ENCODE peak calls at places on chromosomes 13 and 19, in four cellular contexts. One of them, this sample, is unnamed.

GRCh38 chr13:110819203-110820014 is 95.5 kb downstream of the ANKRD10 start:
- DNase-seq in HT-29: peak
- DNase-seq in HEK293T: peak
- DNase-seq in GM12865: peak
- DNase-seq in this sample: peak

GRCh38 chr19:14434157-14434501 is 1.0 kb downstream of the PKN1 start:
- DNase-seq in HT-29: peak
- DNase-seq in HEK293T: no peak
- DNase-seq in GM12865: no peak
- DNase-seq in this sample: no peak

GRCh38 chr13:113924184-113924583 is 49.7 kb downstream of the C13orf46 start:
- DNase-seq in HEK293T: no peak
- DNase-seq in GM12865: no peak
- DNase-seq in HT-29: no peak
- DNase-seq in this sample: no peak

GRCh38 chr13:40366119-40366518 is 300.3 kb downstream of the FOXO1 start:
- DNase-seq in HT-29: no peak
- DNase-seq in HEK293T: no peak
- DNase-seq in GM12865: no peak
- DNase-seq in this sample: no peak

GRCh38 chr13:59677966-59678814 is 485.5 kb downstream of the DIAPH3 start:
- DNase-seq in GM12865: peak
- DNase-seq in HEK293T: peak
- DNase-seq in HT-29: peak
- DNase-seq in this sample: peak

GRCh38 chr19:10471909-10472308 is 31.2 kb downstream of the KEAP1 start:
- DNase-seq in HEK293T: peak
- DNase-seq in GM12865: peak
- DNase-seq in HT-29: peak
- DNase-seq in this sample: no peak

GRCh38 chr19:49985926-49986325 is 25.0 kb upstream of the SIGLEC11 start:
- DNase-seq in HT-29: no peak
- DNase-seq in GM12865: no peak
- DNase-seq in HEK293T: no peak
- DNase-seq in this sample: no peak

GRCh38 chr13:24270639-24271131 is 38.7 kb upstream of the C1QTNF9 start:
- DNase-seq in HEK293T: peak
- DNase-seq in GM12865: peak
- DNase-seq in HT-29: no peak
- DNase-seq in this sample: no peak

GRCh38 chr13:38862443-38862842 is 128.2 kb downstream of the STOML3 start:
- DNase-seq in HT-29: no peak
- DNase-seq in HEK293T: no peak
- DNase-seq in GM12865: peak
- DNase-seq in this sample: no peak

This sample was measured in BE2C.